ENCODE peak calls at places on chromosomes 2 and 18, in four cellular contexts. One of them, this sample, is unnamed.

GRCh38 chr18:9629709-9630108 is 15.3 kb upstream of the PPP4R1 start:
- DNase-seq in IMR-90: peak
- DNase-seq in fibroblast of lung: no peak
- DNase-seq in body of pancreas: no peak
- DNase-seq in this sample: no peak

GRCh38 chr2:38581193-38582147 is 21.3 kb downstream of the HNRNPLL start:
- DNase-seq in IMR-90: peak
- DNase-seq in fibroblast of lung: peak
- DNase-seq in body of pancreas: peak
- DNase-seq in this sample: no peak

GRCh38 chr2:6835467-6835866 is 30.2 kb downstream of the CMPK2 start:
- DNase-seq in IMR-90: no peak
- DNase-seq in fibroblast of lung: no peak
- DNase-seq in body of pancreas: no peak
- DNase-seq in this sample: no peak

GRCh38 chr2:72154386-72154785 is 6.7 kb upstream of the CYP26B1 start:
- DNase-seq in IMR-90: no peak
- DNase-seq in fibroblast of lung: no peak
- DNase-seq in body of pancreas: no peak
- DNase-seq in this sample: no peak

GRCh38 chr2:127313359-127313758 is 19.4 kb upstream of the ERCC3 start:
- DNase-seq in IMR-90: no peak
- DNase-seq in fibroblast of lung: no peak
- DNase-seq in body of pancreas: no peak
- DNase-seq in this sample: no peak

GRCh38 chr2:223007531-223007930 is 44.5 kb upstream of the KCNE4 start:
- DNase-seq in IMR-90: peak
- DNase-seq in fibroblast of lung: peak
- DNase-seq in body of pancreas: no peak
- DNase-seq in this sample: no peak

GRCh38 chr2:72378737-72379346 is 231.2 kb upstream of the CYP26B1 start:
- DNase-seq in IMR-90: no peak
- DNase-seq in fibroblast of lung: no peak
- DNase-seq in body of pancreas: no peak
- DNase-seq in this sample: no peak

GRCh38 chr2:121686218-121686617 is 37.0 kb upstream of the CLASP1 start:
- DNase-seq in IMR-90: no peak
- DNase-seq in fibroblast of lung: no peak
- DNase-seq in body of pancreas: no peak
- DNase-seq in this sample: no peak

GRCh38 chr18:36635414-36636096 is 193.2 kb downstream of the TPGS2 start:
- DNase-seq in IMR-90: no peak
- DNase-seq in fibroblast of lung: no peak
- DNase-seq in body of pancreas: no peak
- DNase-seq in this sample: no peak

GRCh38 chr2:205053827-205054410 is 508.6 kb downstream of the PARD3B start:
- DNase-seq in IMR-90: peak
- DNase-seq in fibroblast of lung: peak
- DNase-seq in body of pancreas: no peak
- DNase-seq in this sample: no peak

GRCh38 chr2:164711246-164712138 is 90.2 kb upstream of the GRB14 start:
- DNase-seq in IMR-90: no peak
- DNase-seq in fibroblast of lung: no peak
- DNase-seq in body of pancreas: no peak
- DNase-seq in this sample: no peak

GRCh38 chr2:55827855-55828254 is 95.7 kb downstream of the EFEMP1 start:
- DNase-seq in IMR-90: peak
- DNase-seq in fibroblast of lung: no peak
- DNase-seq in body of pancreas: no peak
- DNase-seq in this sample: no peak

GRCh38 chr2:66794571-66794970 is 359.6 kb downstream of the MEIS1 start:
- DNase-seq in IMR-90: no peak
- DNase-seq in fibroblast of lung: no peak
- DNase-seq in body of pancreas: no peak
- DNase-seq in this sample: no peak

GRCh38 chr2:65305899-65306298 is 78.3 kb downstream of the ACTR2 start:
- DNase-seq in IMR-90: no peak
- DNase-seq in fibroblast of lung: no peak
- DNase-seq in body of pancreas: no peak
- DNase-seq in this sample: no peak

GRCh38 chr18:34928754-34929335 is 112.4 kb upstream of the MAPRE2 start:
- DNase-seq in IMR-90: no peak
- DNase-seq in fibroblast of lung: no peak
- DNase-seq in body of pancreas: no peak
- DNase-seq in this sample: no peak

GRCh38 chr18:68935686-68936085 is 137.8 kb downstream of the CCDC102B start:
- DNase-seq in IMR-90: no peak
- DNase-seq in fibroblast of lung: no peak
- DNase-seq in body of pancreas: no peak
- DNase-seq in this sample: no peak

DNA sequence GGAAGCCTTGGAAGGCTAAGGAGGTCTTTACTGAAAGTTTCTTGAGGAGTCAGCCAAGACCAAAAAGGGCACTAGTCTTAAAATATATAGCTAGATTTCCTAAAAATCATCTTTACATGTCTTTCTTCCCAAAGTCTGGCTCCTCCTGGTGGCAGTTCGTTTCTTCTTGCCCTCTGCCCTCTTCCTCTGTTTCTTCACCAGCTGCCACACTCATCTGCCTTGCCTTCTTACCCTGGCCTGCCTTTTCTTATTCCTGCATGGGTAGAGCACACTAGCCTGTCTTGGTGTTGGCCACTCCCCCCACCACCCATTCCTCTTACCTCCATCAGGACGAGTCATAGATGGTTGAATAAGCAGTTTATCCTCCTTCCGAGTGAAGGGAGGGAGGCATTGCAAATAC is 129.8 kb downstream of the RAPGEF4 start:
- DNase-seq in IMR-90: peak
- DNase-seq in fibroblast of lung: peak
- DNase-seq in body of pancreas: peak
- DNase-seq in this sample: no peak
- TF ChIP-seq CTCF in IMR-90: peak
- TF ChIP-seq CTCF in fibroblast of lung: peak
- TF ChIP-seq CTCF in body of pancreas: peak
- TF ChIP-seq CTCF in this sample: no peak

GRCh38 chr2:74548919-74549684 is 4.6 kb downstream of the LOXL3 start:
- DNase-seq in IMR-90: peak
- DNase-seq in fibroblast of lung: no peak
- DNase-seq in body of pancreas: peak
- DNase-seq in this sample: peak

GRCh38 chr2:74546004-74546403 is 7.7 kb downstream of the LOXL3 start:
- DNase-seq in IMR-90: no peak
- DNase-seq in fibroblast of lung: no peak
- DNase-seq in body of pancreas: no peak
- DNase-seq in this sample: no peak

GRCh38 chr2:74549685-74549971 is 4.1 kb downstream of the LOXL3 start:
- DNase-seq in IMR-90: no peak
- DNase-seq in fibroblast of lung: no peak
- DNase-seq in body of pancreas: no peak
- DNase-seq in this sample: no peak

GRCh38 chr2:74550231-74550630 is 3.5 kb downstream of the LOXL3 start:
- DNase-seq in IMR-90: no peak
- DNase-seq in fibroblast of lung: no peak
- DNase-seq in body of pancreas: no peak
- DNase-seq in this sample: no peak

DNA sequence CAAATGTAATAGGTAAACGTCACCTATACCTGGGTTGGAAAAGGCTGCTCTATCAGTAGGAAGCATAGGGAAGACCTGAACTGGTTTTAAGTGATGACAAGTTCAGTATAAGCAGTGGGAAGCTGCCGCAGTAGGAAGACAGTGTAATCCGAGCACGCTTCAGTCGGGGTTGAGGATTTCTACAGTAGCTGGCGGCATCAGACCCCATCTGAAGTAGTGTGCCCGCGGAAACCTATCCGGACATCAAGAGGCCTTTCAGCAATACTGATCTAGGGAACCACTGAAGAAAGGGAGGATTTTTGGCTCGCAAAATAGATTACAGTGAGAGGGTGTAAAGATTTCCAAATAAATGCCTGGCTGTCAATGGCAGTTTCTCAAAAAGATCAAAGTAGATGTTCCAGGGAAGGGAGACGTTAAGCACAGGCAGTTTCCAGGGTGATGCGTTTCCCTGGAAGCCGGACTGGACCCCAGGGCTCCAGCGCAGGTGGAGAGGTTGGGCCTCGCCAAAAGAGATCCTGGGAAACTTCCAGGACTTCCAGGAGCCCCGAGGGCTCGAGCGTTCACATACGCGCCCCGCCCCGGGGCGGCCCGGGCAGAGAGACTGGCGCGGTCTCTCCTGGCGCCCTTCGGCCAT is 5.3 kb downstream of the LOXL3 start:
- DNase-seq in IMR-90: no peak
- DNase-seq in fibroblast of lung: no peak
- DNase-seq in body of pancreas: no peak
- DNase-seq in this sample: no peak
- H3K27ac ChIP-seq in IMR-90: peak
- H3K27ac ChIP-seq in fibroblast of lung: no peak
- H3K27ac ChIP-seq in body of pancreas: no peak
- H3K27ac ChIP-seq in this sample: peak

DNA sequence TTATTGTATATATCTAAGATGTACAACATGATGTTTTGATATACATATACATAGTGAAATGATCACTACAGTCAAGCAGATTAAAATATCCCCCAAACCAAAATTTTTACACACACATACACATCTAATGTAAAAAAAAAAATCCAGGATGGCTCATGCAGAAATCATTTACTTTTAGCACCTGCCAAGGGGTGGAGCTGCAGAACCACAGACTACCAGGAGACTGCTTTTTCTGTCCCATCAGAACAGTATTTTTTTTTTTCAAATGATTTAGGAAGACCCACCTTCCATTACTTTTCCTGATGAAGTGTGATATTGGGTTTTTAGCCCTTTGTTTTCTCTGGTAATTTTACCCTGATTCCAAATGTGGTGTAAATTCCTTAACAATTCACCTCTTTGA is 61.9 kb downstream of the AQP4 start:
- DNase-seq in IMR-90: no peak
- DNase-seq in fibroblast of lung: no peak
- DNase-seq in body of pancreas: peak
- DNase-seq in this sample: no peak
- TF ChIP-seq CTCF in IMR-90: no peak
- TF ChIP-seq CTCF in fibroblast of lung: no peak
- TF ChIP-seq CTCF in body of pancreas: no peak
- TF ChIP-seq CTCF in this sample: no peak

GRCh38 chr18:60870261-60870966 is 462.8 kb upstream of the CDH20 start:
- DNase-seq in IMR-90: no peak
- DNase-seq in fibroblast of lung: no peak
- DNase-seq in body of pancreas: no peak
- DNase-seq in this sample: no peak
- H3K27ac ChIP-seq in IMR-90: no peak
- H3K27ac ChIP-seq in fibroblast of lung: no peak
- H3K27ac ChIP-seq in body of pancreas: no peak
- H3K27ac ChIP-seq in this sample: no peak

DNA sequence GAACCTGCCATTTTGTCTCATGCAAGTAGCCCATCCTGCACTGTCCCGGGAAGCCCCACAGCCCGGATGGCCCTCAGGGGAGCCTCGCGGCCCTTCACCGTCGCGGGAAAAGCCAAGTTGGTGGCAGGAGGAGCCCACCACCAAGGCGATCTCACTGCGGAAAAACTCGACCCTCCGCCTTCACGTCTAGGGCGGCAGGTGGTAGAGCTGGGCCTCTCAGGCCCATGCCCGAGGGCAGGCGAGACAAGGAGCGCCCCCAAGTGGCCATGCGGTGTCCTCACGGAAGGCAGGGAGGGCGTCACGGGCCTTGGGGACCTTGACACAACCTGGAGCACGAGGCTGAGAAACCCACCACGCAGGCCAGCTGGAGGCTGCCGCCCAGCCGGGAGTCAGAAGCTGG is 34.8 kb upstream of the SKA1 start:
- DNase-seq in IMR-90: no peak
- DNase-seq in fibroblast of lung: no peak
- DNase-seq in body of pancreas: no peak
- DNase-seq in this sample: no peak
- TF ChIP-seq CTCF in IMR-90: no peak
- TF ChIP-seq CTCF in fibroblast of lung: no peak
- TF ChIP-seq CTCF in body of pancreas: no peak
- TF ChIP-seq CTCF in this sample: no peak

DNA sequence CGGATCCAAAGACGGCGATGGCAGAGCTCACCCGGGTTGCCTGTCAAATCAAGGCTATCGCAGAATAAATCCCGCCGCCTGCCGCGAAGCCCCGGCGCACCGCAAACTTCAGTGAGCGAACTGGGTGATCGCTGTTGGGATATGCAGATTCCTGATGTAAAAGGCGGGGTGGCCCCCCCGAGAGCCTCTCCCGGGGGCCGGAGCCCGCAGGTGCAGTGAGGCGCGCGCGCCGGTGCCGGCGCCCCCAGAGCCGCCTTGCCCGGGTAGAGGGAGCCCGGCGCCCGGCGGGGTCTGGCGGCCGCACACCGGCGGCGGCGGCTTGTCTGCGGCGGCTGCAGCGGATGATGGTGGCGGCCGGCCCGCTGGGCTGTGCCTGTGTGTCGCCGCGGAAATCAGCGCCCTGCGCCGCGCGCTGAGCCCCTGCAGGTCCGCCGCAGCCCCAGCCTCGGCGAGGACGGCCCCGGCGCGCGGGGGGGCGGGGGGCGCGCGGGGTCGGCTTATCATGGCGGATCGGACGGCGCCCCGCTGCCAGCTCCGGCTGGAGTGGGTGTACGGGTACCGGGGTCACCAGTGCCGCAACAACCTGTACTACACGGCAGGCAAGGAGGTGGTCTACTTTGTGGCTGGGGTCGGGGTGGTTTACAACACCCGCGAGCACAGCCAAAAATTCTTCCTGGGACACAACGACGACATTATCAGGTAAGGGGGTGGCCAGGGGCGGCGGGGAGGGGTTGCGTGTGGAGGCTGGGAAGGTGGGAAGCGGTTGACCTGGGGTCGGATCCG is 1.3 kb downstream of the EML6 start:
- DNase-seq in IMR-90: no peak
- DNase-seq in fibroblast of lung: no peak
- DNase-seq in body of pancreas: peak
- DNase-seq in this sample: peak
- H3K27ac ChIP-seq in IMR-90: no peak
- H3K27ac ChIP-seq in fibroblast of lung: no peak
- H3K27ac ChIP-seq in body of pancreas: no peak
- H3K27ac ChIP-seq in this sample: no peak